ENCODE peak calls at places on chromosomes 11 and 22, in nine cellular contexts. U is activated T-helper 1 cell treated with Interleukin-2 at 50 U/mL for 16 hours; A is astrocyte of the spinal cord; L is Calu3; W is iris pigment epithelial cell; Z is HTR-8/SVneo; T is ACHN; Q is GM10248; I is activated naive CD4-positive, alpha-beta T cell treated with anti-CD3 and anti-CD28 coated beads, Interleukin-2, amount 10 ng/mL, durations not matched to agents 7 days and 5 days. G is an unnamed sample.

GRCh38 chr11:35045219-35045819 is 93.7 kb upstream of the CD44 start:
- DNase-seq in Z (no peak), I (peak; percentile 86), W (no peak), L (no peak), T (no peak), U (peak; percentile 54), Q (no peak), A (no peak), G (no peak)

GRCh38 chr22:25062378-25063095 is 110.0 kb downstream of the KIAA1671 start:
- DNase-seq in T (no peak), W (no peak), A (no peak), Z (no peak), Q (no peak), U (peak; percentile 73), L (no peak), I (peak; percentile 87), G (no peak)

GRCh38 chr11:134181707-134182106 is 42.1 kb downstream of the NCAPD3 start:
- DNase-seq in U (no peak), I (no peak), T (no peak), Q (no peak), L (no peak), Z (no peak), A (no peak), W (peak; percentile 20), G (no peak)

GRCh38 chr11:71542856-71543743 is 5.1 kb upstream of the KRTAP5-9 start:
- DNase-seq in I (no peak), Z (no peak), W (no peak), A (no peak), T (no peak), U (no peak), Q (no peak), L (no peak), G (no peak)

GRCh38 chr11:36684840-36685800 is 87.1 kb upstream of the RAG2 start:
- DNase-seq in U (no peak), Q (peak; percentile 13), Z (no peak), A (no peak), L (no peak), W (no peak), T (no peak), I (peak; percentile 22), G (no peak)

GRCh38 chr11:96827164-96827563 is 437.4 kb downstream of the JRKL start:
- DNase-seq in I (no peak), Z (peak; percentile 2), T (no peak), L (no peak), A (peak; percentile 22), W (peak; percentile 21), U (no peak), Q (no peak), G (no peak)

GRCh38 chr11:1913271-1914060 is 6.0 kb upstream of the TNNT3 start:
- DNase-seq in L (no peak), T (no peak), A (no peak), Q (no peak), W (no peak), I (no peak), Z (no peak), U (no peak), G (no peak)

GRCh38 chr11:128294685-128295079 is 292.7 kb downstream of the ETS1 start:
- DNase-seq in I (no peak), Q (no peak), L (no peak), Z (no peak), W (peak; percentile 47), A (peak; percentile 35), T (no peak), U (no peak), G (no peak)

GRCh38 chr11:65429069-65429681 is 6.6 kb downstream of the NEAT1 start:
- DNase-seq in I (peak; percentile 34), T (peak; percentile 74), W (peak; percentile 77), Q (no peak), Z (no peak), L (no peak), U (no peak), A (peak; percentile 75), G (no peak)